ENCODE peak calls at places on chromosomes 6 and 20, in nine cellular contexts. F is Peyer's patch; V is brain microvascular endothelial cell; Q is non-pigmented ciliary epithelial cell; D is midbrain; Z is GM19239; U is stimulated activated naive CD4-positive, alpha-beta T cell; H is fibroblast of pulmonary artery; I is activated naive CD4-positive, alpha-beta T cell treated with Interleukin-2 at 50 U/mL for 16 hours. E is an unnamed sample.

GRCh38 chr6:88547768-88548167 is 381.6 kb upstream of the CNR1 start:
- DNase-seq in F (no peak), V (no peak), Q (no peak), D (no peak), Z (no peak), U (no peak), H (no peak), I (no peak), E (no peak)

GRCh38 chr6:144580039-144580438 is 294.9 kb downstream of the UTRN start:
- DNase-seq in F (no peak), V (no peak), Q (no peak), D (no peak), Z (no peak), U (no peak), H (no peak), I (no peak), E (no peak)

GRCh38 chr6:131161987-131162386 is 26.7 kb downstream of the AKAP7 start:
- DNase-seq in F (no peak), V (no peak), Q (no peak), D (no peak), Z (no peak), U (no peak), H (no peak), I (no peak), E (no peak)

GRCh38 chr6:11835065-11835464 is 56.5 kb upstream of the ADTRP start:
- DNase-seq in F (no peak), V (no peak), Q (no peak), D (no peak), Z (no peak), U (no peak), H (no peak), I (no peak), E (no peak)

GRCh38 chr6:31204751-31205145 is 34.3 kb upstream of the POU5F1 start:
- DNase-seq in F (no peak), V (no peak), Q (no peak), D (no peak), Z (no peak), U (no peak), H (no peak), I (no peak), E (no peak)

GRCh38 chr20:44780226-44780625 is 30.1 kb downstream of the RIMS4 start:
- DNase-seq in F (no peak), V (peak; percentile 32), Q (peak; percentile 8), D (peak; percentile 9), Z (peak; percentile 26), U (no peak), H (peak; percentile 76), I (peak; percentile 29), E (peak; percentile 18)

GRCh38 chr6:155216312-155217028 is 47.3 kb upstream of the CLDN20 start:
- DNase-seq in F (no peak), V (no peak), Q (no peak), D (no peak), Z (no peak), U (no peak), H (no peak), I (no peak), E (no peak)

GRCh38 chr6:156517090-156517489 is 260.1 kb upstream of the ARID1B start:
- DNase-seq in F (no peak), V (no peak), Q (no peak), D (no peak), Z (no peak), U (no peak), H (no peak), I (no peak), E (no peak)

GRCh38 chr20:50758469-50758868 is 27.1 kb downstream of the PARD6B start:
- DNase-seq in F (no peak), V (no peak), Q (no peak), D (no peak), Z (no peak), U (no peak), H (no peak), I (no peak), E (no peak)

GRCh38 chr6:106473807-106474206 is 113.3 kb downstream of the CRYBG1 start:
- DNase-seq in F (no peak), V (no peak), Q (no peak), D (no peak), Z (no peak), U (no peak), H (peak; percentile 84), I (no peak), E (no peak)

GRCh38 chr20:46751856-46752255 is 42.4 kb downstream of the SLC2A10 start:
- DNase-seq in F (no peak), V (no peak), Q (no peak), D (no peak), Z (no peak), U (no peak), H (no peak), I (no peak), E (no peak)

GRCh38 chr6:112221561-112221960 is 32.8 kb downstream of the LAMA4 start:
- DNase-seq in F (no peak), V (no peak), Q (no peak), D (no peak), Z (no peak), U (no peak), H (no peak), I (no peak), E (no peak)

GRCh38 chr20:41072099-41072798 is 43.6 kb downstream of the TOP1 start:
- DNase-seq in F (no peak), V (peak; percentile 79), Q (peak; percentile 74), D (no peak), Z (no peak), U (no peak), H (peak; percentile 84), I (no peak), E (no peak)

GRCh38 chr6:140441256-140441655 is 1066.8 kb upstream of the CITED2 start:
- DNase-seq in F (no peak), V (peak; percentile 78), Q (no peak), D (peak; percentile 19), Z (no peak), U (no peak), H (peak; percentile 70), I (peak; percentile 4), E (no peak)

GRCh38 chr6:134938896-134939295 is 11.0 kb downstream of the ALDH8A1 start:
- DNase-seq in F (no peak), V (no peak), Q (no peak), D (no peak), Z (peak; percentile 15), U (no peak), H (peak; percentile 14), I (peak; percentile 74), E (no peak)

GRCh38 chr20:15638781-15639180 is 934.5 kb downstream of the KIF16B start:
- DNase-seq in F (no peak), V (no peak), Q (no peak), D (no peak), Z (no peak), U (no peak), H (no peak), I (no peak), E (no peak)

GRCh38 chr6:150142657-150143501 is at the start of gene PPP1R14C:
- DNase-seq in F (peak; percentile 69), V (no peak), Q (no peak), D (no peak), Z (no peak), U (no peak), H (no peak), I (peak; percentile 10), E (no peak)

GRCh38 chr20:62141397-62142251 is 1.6 kb downstream of the PSMA7 start:
- DNase-seq in F (no peak), V (no peak), Q (no peak), D (no peak), Z (no peak), U (no peak), H (peak; percentile 55), I (peak; percentile 33), E (no peak)

GRCh38 chr20:24699321-24700165 is 230.1 kb downstream of the SYNDIG1 start:
- DNase-seq in F (no peak), V (no peak), Q (no peak), D (peak; percentile 40), Z (no peak), U (no peak), H (no peak), I (no peak), E (no peak)

GRCh38 chr20:35660122-35660937 is 4.4 kb downstream of the CPNE1 start:
- DNase-seq in F (no peak), V (no peak), Q (no peak), D (no peak), Z (no peak), U (no peak), H (no peak), I (peak; percentile 48), E (no peak)

GRCh38 chr6:33779895-33780294 is 9.0 kb downstream of the LEMD2 start:
- DNase-seq in F (no peak), V (no peak), Q (no peak), D (no peak), Z (no peak), U (no peak), H (no peak), I (no peak), E (no peak)

GRCh38 chr6:137707590-137708360 is 159.3 kb upstream of the TNFAIP3 start:
- DNase-seq in F (peak; percentile 69), V (peak; percentile 63), Q (no peak), D (peak; percentile 60), Z (peak; percentile 33), U (peak; percentile 71), H (peak; percentile 91), I (peak; percentile 79), E (no peak)

GRCh38 chr6:127515234-127515793 is 3.8 kb downstream of the MTCL3 start:
- DNase-seq in F (no peak), V (peak; percentile 27), Q (no peak), D (no peak), Z (no peak), U (no peak), H (peak; percentile 33), I (no peak), E (no peak)

GRCh38 chr6:168417158-168417557 is 23.8 kb upstream of the SMOC2 start:
- DNase-seq in F (no peak), V (no peak), Q (no peak), D (no peak), Z (no peak), U (no peak), H (no peak), I (no peak), E (no peak)

GRCh38 chr6:116290799-116291198 is 11.1 kb upstream of the TSPYL1 start:
- DNase-seq in F (no peak), V (no peak), Q (no peak), D (no peak), Z (no peak), U (no peak), H (no peak), I (no peak), E (no peak)

GRCh38 chr6:26286168-26286854 is 78.7 kb upstream of the BTN3A2 start:
- DNase-seq in F (peak; percentile 72), V (peak; percentile 42), Q (no peak), D (peak; percentile 89), Z (no peak), U (peak; percentile 73), H (peak; percentile 84), I (peak; percentile 74), E (no peak)

GRCh38 chr20:32227744-32228688 is 20.3 kb downstream of the POFUT1 start:
- DNase-seq in F (peak; percentile 78), V (no peak), Q (no peak), D (no peak), Z (no peak), U (no peak), H (peak; percentile 56), I (no peak), E (no peak)

GRCh38 chr20:54093423-54094267 is 23.3 kb upstream of the BCAS1 start:
- DNase-seq in F (no peak), V (no peak), Q (no peak), D (peak; percentile 25), Z (no peak), U (no peak), H (no peak), I (no peak), E (no peak)

GRCh38 chr20:22723659-22724058 is 139.3 kb upstream of the FOXA2 start:
- DNase-seq in F (no peak), V (no peak), Q (no peak), D (no peak), Z (no peak), U (no peak), H (peak; percentile 30), I (no peak), E (no peak)

GRCh38 chr20:51128198-51128597 is 105.3 kb upstream of the KCNG1 start:
- DNase-seq in F (no peak), V (peak; percentile 92), Q (peak; percentile 89), D (no peak), Z (no peak), U (no peak), H (peak; percentile 72), I (no peak), E (peak; percentile 73)